ENCODE peak calls at places on chromosomes 12 and 14, in four cellular contexts. X is A549, L is HepG2, Y is GM12878. K is an unnamed sample.

GRCh38 chr14:23643533-23644194 is 7.5 kb downstream of the DHRS2 start:
- DNase-seq in X (no peak), L (no peak), Y (no peak), K (no peak)

GRCh38 chr14:48008646-48009045 is 333.2 kb upstream of the MDGA2 start:
- DNase-seq in X (no peak), Y (peak; percentile 28), L (no peak), K (no peak)

GRCh38 chr14:94665121-94665520 is 52.9 kb downstream of the SERPINA3 start:
- DNase-seq in X (peak; percentile 10), L (no peak), Y (no peak), K (no peak)

GRCh38 chr14:90426663-90427062 is 29.8 kb downstream of the CALM1 start:
- DNase-seq in X (no peak), Y (no peak), L (no peak), K (peak; percentile 60)

GRCh38 chr14:58805605-58806358 is 168.0 kb downstream of the DACT1 start:
- DNase-seq in X (no peak), L (no peak), Y (no peak), K (no peak)

GRCh38 chr12:120925740-120926563 is 21.8 kb upstream of the SPPL3 start:
- DNase-seq in Y (no peak), X (no peak), L (no peak), K (no peak)

GRCh38 chr14:41549821-41550597 is 56.7 kb upstream of the LRFN5 start:
- DNase-seq in Y (no peak), L (no peak), X (no peak), K (no peak)

GRCh38 chr12:80321653-80322052 is 122.4 kb upstream of the PTPRQ start:
- DNase-seq in Y (no peak), X (peak; percentile 5), L (peak; percentile 2), K (no peak)

GRCh38 chr14:58625438-58625837 is 12.3 kb upstream of the DACT1 start:
- DNase-seq in L (no peak), Y (no peak), X (no peak), K (no peak)

GRCh38 chr12:103399986-103400385 is 95.8 kb downstream of the C12orf42 start:
- DNase-seq in L (no peak), X (no peak), Y (no peak), K (no peak)

GRCh38 chr12:43836455-43836989 is 641 bp downstream of the TMEM117 start:
- DNase-seq in L (peak; percentile 43), Y (no peak), X (peak; percentile 36), K (peak; percentile 19)

GRCh38 chr14:69138189-69138535 is 14.8 kb downstream of the DCAF5 start:
- DNase-seq in Y (no peak), X (no peak), L (no peak), K (no peak)

GRCh38 chr14:91872517-91873470 is 5.5 kb upstream of the TC2N start:
- DNase-seq in Y (no peak), X (peak; percentile 89), L (no peak), K (no peak)

GRCh38 chr14:52944267-52944666 is 6.6 kb downstream of the FERMT2 start:
- DNase-seq in L (no peak), X (no peak), Y (no peak), K (no peak)

GRCh38 chr12:3342051-3342450 is 149.0 kb upstream of the PRMT8 start:
- DNase-seq in X (peak; percentile 22), L (no peak), Y (no peak), K (peak; percentile 82)

GRCh38 chr12:111578276-111578970 is 20.7 kb downstream of the ATXN2 start:
- DNase-seq in L (peak; percentile 89), Y (no peak), X (peak; percentile 78), K (no peak)

GRCh38 chr12:113649256-113649830 is 177.7 kb upstream of the LHX5 start:
- DNase-seq in X (no peak), Y (no peak), L (no peak), K (peak; percentile 64)

GRCh38 chr12:132570635-132571034 is 39.7 kb downstream of the LRCOL1 start:
- DNase-seq in Y (no peak), X (no peak), L (no peak), K (no peak)

GRCh38 chr14:69554500-69554899 is 20.2 kb downstream of the CCDC177 start:
- DNase-seq in Y (no peak), L (no peak), X (no peak), K (no peak)

GRCh38 chr12:28963554-28963953 is 185.5 kb upstream of the FAR2 start:
- DNase-seq in Y (no peak), X (peak; percentile 34), L (no peak), K (no peak)

GRCh38 chr12:24198070-24198469 is 248.6 kb upstream of the SOX5 start:
- DNase-seq in X (no peak), Y (no peak), L (no peak), K (no peak)

GRCh38 chr12:59453461-59453860 is 142.4 kb upstream of the SLC16A7 start:
- DNase-seq in Y (no peak), L (no peak), X (no peak), K (no peak)

GRCh38 chr12:40697566-40698257 is 5.5 kb downstream of the CNTN1 start:
- DNase-seq in L (no peak), X (peak; percentile 63), Y (no peak), K (peak; percentile 58)

DNA sequence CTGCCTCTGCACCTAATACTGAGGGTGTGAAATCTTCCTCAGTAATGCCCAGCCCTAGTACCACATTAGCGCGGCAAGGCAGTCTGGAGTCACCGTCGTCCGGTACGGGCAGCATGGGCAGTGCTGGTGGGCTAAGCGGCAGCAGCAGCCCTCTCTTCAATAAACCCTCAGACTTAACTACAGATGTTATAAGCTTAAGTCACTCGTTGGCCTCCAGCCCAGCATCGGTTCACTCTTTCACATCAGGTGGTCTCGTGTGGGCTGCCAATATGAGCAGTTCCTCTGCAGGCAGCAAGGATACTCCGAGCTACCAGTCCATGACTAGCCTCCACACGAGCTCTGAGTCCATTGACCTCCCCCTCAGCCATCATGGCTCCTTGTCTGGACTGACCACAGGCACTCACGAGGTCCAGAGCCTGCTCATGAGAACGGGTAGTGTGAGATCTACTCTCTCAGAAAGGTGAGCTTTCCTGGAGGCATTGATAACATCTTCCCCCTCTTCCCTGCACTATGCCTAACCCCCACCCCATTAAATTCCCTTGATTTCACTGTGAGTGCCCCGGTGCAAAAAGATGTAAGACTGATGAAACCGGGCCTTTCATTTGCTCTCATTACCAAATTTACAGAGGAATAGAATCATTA is 291.4 kb downstream of the NAV3 start:
- DNase-seq in X (no peak), L (no peak), Y (no peak), K (no peak)
- TF ChIP-seq PBX3 in X (no peak), L (no peak), Y (no peak), K (no peak)

GRCh38 chr14:63855272-63855671 is 2.5 kb downstream of the SYNE2 start:
- DNase-seq in Y (no peak), X (no peak), L (no peak), K (no peak)
- TF ChIP-seq PBX3 in Y (no peak), X (no peak), L (no peak), K (no peak)

GRCh38 chr12:56257071-56257470 is 1.1 kb downstream of the ANKRD52 start:
- DNase-seq in X (no peak), L (no peak), Y (no peak), K (no peak)

GRCh38 chr12:56256326-56256960 is 1.7 kb downstream of the ANKRD52 start:
- DNase-seq in X (no peak), Y (no peak), L (no peak), K (no peak)

GRCh38 chr12:56258068-56258819 is at the start of gene ANKRD52:
- DNase-seq in Y (no peak), X (peak; percentile 80), L (peak; percentile 26), K (peak; percentile 98)

GRCh38 chr12:56258820-56259183 is 618 bp upstream of the ANKRD52 start:
- DNase-seq in Y (no peak), X (no peak), L (no peak), K (no peak)

GRCh38 chr12:56257491-56258067 is 605 bp downstream of the ANKRD52 start:
- DNase-seq in Y (no peak), L (peak; percentile 36), X (peak; percentile 44), K (peak; percentile 81)
- TF ChIP-seq PBX3 in Y (no peak), L (no peak), X (no peak), K (no peak)

DNA sequence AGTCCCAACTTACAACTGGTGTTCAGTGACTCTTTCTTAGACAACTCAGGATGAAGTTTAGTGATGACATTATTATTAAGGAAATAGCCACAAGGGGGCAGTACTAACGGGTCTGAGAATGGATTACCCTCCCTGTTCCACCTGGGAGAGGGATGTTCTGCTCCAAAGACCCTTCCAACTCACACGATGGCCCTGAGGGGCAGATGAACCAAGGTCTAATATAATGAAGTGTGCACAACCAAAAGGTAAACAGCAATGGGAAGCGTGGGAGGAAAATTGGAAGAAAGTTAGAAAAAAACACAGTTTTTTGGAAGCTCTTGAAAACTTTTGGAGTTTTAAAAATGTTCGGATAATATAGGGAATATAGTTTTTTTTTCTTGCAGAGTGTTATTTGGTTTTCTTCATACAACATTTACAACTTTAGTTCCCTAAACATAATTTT is 24.0 kb downstream of the FGF6 start:
- DNase-seq in X (peak; percentile 41), Y (no peak), L (peak; percentile 35), K (peak; percentile 82)
- TF ChIP-seq PBX3 in X (no peak), Y (no peak), L (no peak), K (no peak)

K was measured in SK-N-SH.